ENCODE peak calls at places on chromosomes 12 and 14, in five cellular contexts. X is H9, E is mesenchymal stem cell, R is H1, C is neuronal stem cell. D is an unnamed sample.

GRCh38 chr12:27305673-27306504 is 26.7 kb upstream of the BMAL2 start:
- DNase-seq in C (no peak), X (no peak), E (peak; percentile 58), R (no peak), D (no peak)

GRCh38 chr12:130701402-130701744 is 14.7 kb downstream of the RIMBP2 start:
- DNase-seq in R (peak; percentile 32), X (no peak), C (no peak), E (no peak), D (no peak)

GRCh38 chr12:110741371-110741770 is 1.3 kb downstream of the PPP1CC start:
- DNase-seq in R (no peak), C (no peak), X (no peak), E (peak; percentile 30), D (no peak)

GRCh38 chr12:82458101-82458500 is 99.8 kb downstream of the METTL25 start:
- DNase-seq in R (no peak), X (no peak), C (no peak), E (no peak), D (no peak)

GRCh38 chr12:127065595-127065994 is 1201.4 kb upstream of the TMEM132C start:
- DNase-seq in C (no peak), E (no peak), X (no peak), R (no peak), D (no peak)

GRCh38 chr14:82080319-82080718 is 546.7 kb upstream of the SEL1L start:
- DNase-seq in E (no peak), C (no peak), X (peak; percentile 58), R (peak; percentile 48), D (no peak)

GRCh38 chr14:58560208-58560607 is 77.6 kb upstream of the DACT1 start:
- DNase-seq in C (no peak), E (peak; percentile 90), X (no peak), R (no peak), D (no peak)

GRCh38 chr12:109678732-109679131 is 34.9 kb upstream of the FAM222A start:
- DNase-seq in E (no peak), C (no peak), R (no peak), X (no peak), D (no peak)

GRCh38 chr12:50840809-50841487 is 1.8 kb upstream of the TMPRSS12 start:
- DNase-seq in X (no peak), E (no peak), C (no peak), R (no peak), D (no peak)

GRCh38 chr12:3752741-3753486 is at the start of gene CRACR2A:
- DNase-seq in C (peak; percentile 64), X (peak; percentile 90), R (peak; percentile 88), E (peak; percentile 62), D (peak; percentile 49)

DNA sequence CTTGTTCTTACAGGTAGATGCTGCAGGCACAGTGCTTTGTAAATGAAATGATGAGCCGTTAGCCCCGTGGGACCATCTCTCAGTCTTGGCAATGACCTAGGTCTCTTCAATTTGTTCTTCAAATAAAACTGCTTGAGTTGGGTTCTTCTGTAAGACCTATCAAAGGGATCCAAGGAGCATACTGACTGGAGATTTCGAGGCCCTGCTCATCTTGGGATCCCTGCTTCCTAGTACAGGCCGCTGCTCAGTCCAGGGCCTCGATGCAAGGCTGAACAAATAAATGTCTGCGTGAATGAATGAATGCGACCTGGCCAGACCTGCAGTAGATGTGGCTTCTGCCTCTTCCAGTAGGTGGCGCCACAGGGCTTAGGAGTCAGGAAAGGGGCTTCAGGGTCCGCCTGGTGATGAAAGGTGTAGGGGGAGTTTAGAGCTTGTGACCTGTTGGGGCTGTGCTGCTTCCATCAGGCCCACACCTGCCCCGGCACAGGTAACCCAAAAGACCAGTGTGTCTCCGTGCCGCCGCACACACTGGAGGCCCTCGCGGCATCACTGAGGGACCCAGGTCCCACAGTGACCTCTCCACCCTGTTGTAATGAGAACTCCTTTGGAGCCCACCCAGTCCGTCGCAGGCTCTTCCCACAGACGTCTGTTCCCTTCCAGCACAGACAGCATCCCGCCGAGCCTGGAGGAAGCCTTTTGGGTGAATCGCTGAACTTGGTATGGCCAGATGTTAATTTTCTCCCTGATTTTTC is 4.4 kb downstream of the CACNA1C start:
- DNase-seq in X (peak; percentile 96), E (peak; percentile 65), R (peak; percentile 99), C (peak; percentile 85), D (peak; percentile 69)
- H2BK120ac ChIP-seq in X (no peak overlapping the region), E (no peak overlapping the region), R (no peak overlapping the region), C (no peak overlapping the region), D (no peak overlapping the region)

GRCh38 chr14:68089146-68089715 is 269.7 kb downstream of the RAD51B start:
- DNase-seq in X (no peak), R (no peak), C (no peak), E (peak; percentile 54), D (no peak)
- H4K8ac ChIP-seq in X (no peak overlapping the region), R (no peak overlapping the region), C (no peak overlapping the region), E (no peak overlapping the region), D (peak overlapping the region; percentile 52)

GRCh38 chr12:47302111-47302597 is 222.4 kb upstream of the AMIGO2 start:
- DNase-seq in X (no peak), C (no peak), E (no peak), R (no peak), D (no peak)

GRCh38 chr12:47293406-47293805 is 213.6 kb upstream of the AMIGO2 start:
- DNase-seq in R (no peak), C (no peak), E (no peak), X (no peak), D (no peak)

GRCh38 chr12:47299586-47299985 is 219.8 kb upstream of the AMIGO2 start:
- DNase-seq in E (no peak), R (no peak), X (no peak), C (no peak), D (no peak)

GRCh38 chr12:47296828-47297227 is 217.1 kb upstream of the AMIGO2 start:
- DNase-seq in R (no peak), X (no peak), E (no peak), C (no peak), D (no peak)

DNA sequence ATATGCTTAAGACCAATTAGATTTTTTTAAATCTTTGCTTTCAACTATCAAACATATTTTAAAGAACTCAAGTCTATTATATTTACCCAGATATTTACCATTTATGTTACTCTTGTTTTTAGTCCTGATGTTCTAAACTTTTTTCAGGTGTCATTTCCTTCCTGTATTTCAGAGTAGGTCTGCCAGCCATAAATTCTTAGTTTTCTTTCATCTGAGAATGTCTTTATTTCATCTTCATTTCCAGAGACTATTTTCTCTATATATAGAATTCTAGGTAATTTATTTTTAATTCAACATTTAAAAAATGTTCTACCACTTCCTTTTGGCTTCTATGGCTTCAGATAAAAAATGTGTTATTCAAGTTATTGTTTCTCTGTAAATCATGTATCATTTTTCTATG is 218.2 kb upstream of the AMIGO2 start:
- DNase-seq in R (no peak), C (no peak), E (no peak), X (no peak), D (no peak)
- H2BK12ac ChIP-seq in R (no peak overlapping the region), C (no peak overlapping the region), E (no peak overlapping the region), X (no peak overlapping the region), D (no peak overlapping the region)

DNA sequence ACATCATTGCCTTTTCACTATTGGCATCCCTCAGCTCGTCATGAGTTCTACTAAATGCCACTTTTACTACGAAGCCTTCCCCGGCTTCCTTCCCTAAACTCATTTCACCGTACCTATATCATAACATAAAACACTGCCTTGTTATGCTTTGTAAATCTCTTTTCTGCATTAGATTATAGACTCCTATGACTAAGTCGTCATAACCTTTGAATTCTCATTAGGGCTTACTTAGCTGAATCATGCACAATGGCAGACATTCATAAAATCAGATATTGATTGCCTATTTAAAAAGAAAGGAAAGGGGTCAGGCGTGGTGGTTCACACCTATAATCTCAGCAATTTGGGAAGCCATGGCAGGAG is 21.0 kb downstream of the BTG1 start:
- DNase-seq in R (no peak), E (no peak), C (no peak), X (no peak), D (no peak)
- H2BK120ac ChIP-seq in R (no peak overlapping the region), E (no peak overlapping the region), C (no peak overlapping the region), X (no peak overlapping the region), D (no peak overlapping the region)

GRCh38 chr12:123269395-123269892 is 2.2 kb downstream of the CDK2AP1 start:
- DNase-seq in R (peak; percentile 81), C (peak; percentile 82), X (peak; percentile 78), E (peak; percentile 81), D (no peak)
- H4K8ac ChIP-seq in R (peak overlapping the region; percentile 87), C (no peak overlapping the region), X (peak overlapping the region; percentile 44), E (peak overlapping the region; percentile 98), D (peak overlapping the region; percentile 93)

DNA sequence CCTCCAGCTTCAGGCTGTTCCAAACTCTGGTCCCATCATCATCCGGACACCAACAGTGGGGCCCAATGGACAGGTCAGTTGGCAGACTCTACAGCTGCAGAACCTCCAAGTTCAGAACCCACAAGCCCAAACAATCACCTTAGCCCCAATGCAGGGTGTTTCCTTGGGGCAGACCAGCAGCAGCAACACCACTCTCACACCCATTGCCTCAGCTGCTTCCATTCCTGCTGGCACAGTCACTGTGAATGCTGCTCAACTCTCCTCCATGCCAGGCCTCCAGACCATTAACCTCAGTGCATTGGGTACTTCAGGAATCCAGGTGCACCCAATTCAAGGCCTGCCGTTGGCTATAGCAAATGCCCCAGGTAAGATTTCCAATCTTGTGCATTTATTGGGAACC is 3.3 kb downstream of the SP1 start:
- DNase-seq in E (no peak), R (no peak), X (no peak), C (no peak), D (peak; percentile 46)
- H2BK12ac ChIP-seq in E (no peak overlapping the region), R (no peak overlapping the region), X (no peak overlapping the region), C (no peak overlapping the region), D (no peak overlapping the region)

GRCh38 chr14:77098470-77099353 is 654 bp downstream of the CIPC start:
- DNase-seq in R (no peak), X (peak; percentile 44), E (no peak), C (no peak), D (peak; percentile 45)

GRCh38 chr14:77100961-77101360 is 2.9 kb downstream of the CIPC start:
- DNase-seq in C (no peak), R (no peak), E (no peak), X (no peak), D (no peak)

GRCh38 chr14:77097006-77097688 is 911 bp upstream of the CIPC start:
- DNase-seq in C (no peak), R (no peak), E (no peak), X (no peak), D (no peak)

GRCh38 chr14:77097689-77098469 is at the start of gene CIPC:
- DNase-seq in X (peak; percentile 99), C (peak; percentile 100), E (peak; percentile 99), R (peak; percentile 98), D (peak; percentile 100)

DNA sequence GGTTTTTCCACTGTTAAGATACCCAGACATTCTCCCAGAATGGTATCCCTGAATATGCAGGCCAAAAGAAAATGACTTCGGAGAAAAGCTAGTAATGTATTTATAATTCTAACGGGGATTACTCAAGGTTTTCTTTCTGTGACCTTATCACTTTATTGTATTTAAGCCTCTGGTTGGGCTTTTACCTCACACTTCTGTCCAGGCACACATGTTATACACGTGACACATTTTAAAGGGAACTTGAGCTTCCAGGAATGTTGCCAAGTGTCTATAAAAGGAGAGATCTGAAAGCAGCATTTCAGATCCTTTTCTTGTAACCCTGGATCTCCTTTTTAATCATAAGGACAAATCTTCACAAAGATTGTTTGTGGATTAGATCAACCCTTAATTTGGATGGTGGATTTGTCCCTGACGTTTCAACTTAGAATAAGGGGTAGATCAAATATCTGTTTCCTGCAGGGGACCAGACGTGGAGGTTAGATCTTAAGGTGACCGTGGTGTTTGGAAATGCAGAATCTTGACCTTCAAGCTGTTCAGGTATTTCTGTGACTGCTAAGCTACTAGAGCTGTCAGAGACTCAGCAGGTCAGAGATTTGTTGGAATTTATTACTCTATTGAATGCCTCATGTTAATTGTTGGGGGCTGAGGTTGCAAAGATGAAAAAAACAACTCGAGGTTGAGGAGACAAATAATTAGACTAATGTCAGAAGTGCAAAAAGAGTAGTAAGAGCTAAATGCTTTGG is 1.5 kb downstream of the CIPC start:
- DNase-seq in R (no peak), E (peak; percentile 47), C (no peak), X (no peak), D (no peak)
- H2BK120ac ChIP-seq in R (no peak overlapping the region), E (no peak overlapping the region), C (no peak overlapping the region), X (no peak overlapping the region), D (no peak overlapping the region)